ENCODE peak calls at places on chromosomes 16 and 17, in four cellular contexts. One of them, this sample, is unnamed.

GRCh38 chr17:13374203-13375143 is 227.3 kb downstream of the HS3ST3A1 start:
- DNase-seq in HCT116: no peak
- DNase-seq in HepG2: no peak
- DNase-seq in A549: no peak
- DNase-seq in this sample: no peak

GRCh38 chr16:70437017-70437581 is 1.8 kb downstream of the ST3GAL2 start:
- DNase-seq in A549: no peak
- DNase-seq in HepG2: peak
- DNase-seq in HCT116: no peak
- DNase-seq in this sample: peak

GRCh38 chr17:48575066-48575582 is 3.0 kb downstream of the HOXB4 start:
- DNase-seq in HepG2: no peak
- DNase-seq in A549: no peak
- DNase-seq in HCT116: no peak
- DNase-seq in this sample: peak

GRCh38 chr17:41987642-41988041 is 21.0 kb downstream of the CNP start:
- DNase-seq in A549: no peak
- DNase-seq in HCT116: no peak
- DNase-seq in HepG2: no peak
- DNase-seq in this sample: no peak

GRCh38 chr16:23288209-23288608 is 13.9 kb upstream of the SCNN1B start:
- DNase-seq in HepG2: no peak
- DNase-seq in A549: no peak
- DNase-seq in HCT116: no peak
- DNase-seq in this sample: no peak

GRCh38 chr17:71118039-71118438 is 948.7 kb downstream of the KCNJ2 start:
- DNase-seq in A549: peak
- DNase-seq in HepG2: no peak
- DNase-seq in HCT116: peak
- DNase-seq in this sample: peak

GRCh38 chr16:11245222-11245737 is 10.7 kb downstream of the SOCS1 start:
- DNase-seq in HepG2: no peak
- DNase-seq in A549: no peak
- DNase-seq in HCT116: no peak
- DNase-seq in this sample: no peak

GRCh38 chr17:77995146-77995852 is 36.8 kb downstream of the TNRC6C start:
- DNase-seq in HCT116: no peak
- DNase-seq in HepG2: no peak
- DNase-seq in A549: no peak
- DNase-seq in this sample: no peak

GRCh38 chr16:3562914-3563480 is 14.2 kb downstream of the NLRC3 start:
- DNase-seq in HCT116: no peak
- DNase-seq in HepG2: no peak
- DNase-seq in A549: no peak
- DNase-seq in this sample: no peak

GRCh38 chr16:82628741-82629140 is 2.0 kb downstream of the CDH13 start:
- DNase-seq in A549: no peak
- DNase-seq in HCT116: no peak
- DNase-seq in HepG2: no peak
- DNase-seq in this sample: no peak

GRCh38 chr17:14080847-14081251 is 11.5 kb downstream of the COX10 start:
- DNase-seq in A549: no peak
- DNase-seq in HCT116: no peak
- DNase-seq in HepG2: no peak
- DNase-seq in this sample: no peak

GRCh38 chr17:8332688-8333087 is 7.0 kb upstream of the ODF4 start:
- DNase-seq in HepG2: peak
- DNase-seq in A549: no peak
- DNase-seq in HCT116: no peak
- DNase-seq in this sample: no peak

GRCh38 chr16:26863971-26864370 is 202.8 kb upstream of the C16orf82 start:
- DNase-seq in A549: no peak
- DNase-seq in HepG2: no peak
- DNase-seq in HCT116: no peak
- DNase-seq in this sample: no peak

GRCh38 chr17:57855391-57856035 is 5.7 kb upstream of the MRPS23 start:
- DNase-seq in HepG2: peak
- DNase-seq in A549: no peak
- DNase-seq in HCT116: no peak
- DNase-seq in this sample: no peak

GRCh38 chr16:89482087-89482823 is 8.1 kb downstream of the ANKRD11 start:
- DNase-seq in A549: no peak
- DNase-seq in HepG2: no peak
- DNase-seq in HCT116: no peak
- DNase-seq in this sample: no peak

GRCh38 chr16:17845031-17845430 is 374.3 kb upstream of the XYLT1 start:
- DNase-seq in A549: no peak
- DNase-seq in HepG2: no peak
- DNase-seq in HCT116: no peak
- DNase-seq in this sample: no peak

GRCh38 chr16:19884611-19885455 is at the start of gene GPRC5B:
- DNase-seq in HCT116: no peak
- DNase-seq in A549: peak
- DNase-seq in HepG2: no peak
- DNase-seq in this sample: peak

GRCh38 chr17:70552230-70552981 is 383.1 kb downstream of the KCNJ2 start:
- DNase-seq in A549: peak
- DNase-seq in HCT116: peak
- DNase-seq in HepG2: peak
- DNase-seq in this sample: peak

GRCh38 chr16:11526921-11527320 is 59.8 kb downstream of the LITAF start:
- DNase-seq in HCT116: no peak
- DNase-seq in HepG2: no peak
- DNase-seq in A549: no peak
- DNase-seq in this sample: no peak

GRCh38 chr16:9966569-9967157 is 215.6 kb downstream of the GRIN2A start:
- DNase-seq in HepG2: peak
- DNase-seq in A549: no peak
- DNase-seq in HCT116: no peak
- DNase-seq in this sample: no peak

GRCh38 chr17:42554250-42555121 is 1.8 kb downstream of the HSD17B1 start:
- DNase-seq in HCT116: no peak
- DNase-seq in A549: peak
- DNase-seq in HepG2: peak
- DNase-seq in this sample: peak

GRCh38 chr17:77233635-77234334 is 93.0 kb downstream of the SEC14L1 start:
- DNase-seq in A549: peak
- DNase-seq in HCT116: no peak
- DNase-seq in HepG2: peak
- DNase-seq in this sample: peak

GRCh38 chr16:11322823-11323222 is 22.4 kb upstream of the RMI2 start:
- DNase-seq in A549: no peak
- DNase-seq in HCT116: no peak
- DNase-seq in HepG2: no peak
- DNase-seq in this sample: no peak

DNA sequence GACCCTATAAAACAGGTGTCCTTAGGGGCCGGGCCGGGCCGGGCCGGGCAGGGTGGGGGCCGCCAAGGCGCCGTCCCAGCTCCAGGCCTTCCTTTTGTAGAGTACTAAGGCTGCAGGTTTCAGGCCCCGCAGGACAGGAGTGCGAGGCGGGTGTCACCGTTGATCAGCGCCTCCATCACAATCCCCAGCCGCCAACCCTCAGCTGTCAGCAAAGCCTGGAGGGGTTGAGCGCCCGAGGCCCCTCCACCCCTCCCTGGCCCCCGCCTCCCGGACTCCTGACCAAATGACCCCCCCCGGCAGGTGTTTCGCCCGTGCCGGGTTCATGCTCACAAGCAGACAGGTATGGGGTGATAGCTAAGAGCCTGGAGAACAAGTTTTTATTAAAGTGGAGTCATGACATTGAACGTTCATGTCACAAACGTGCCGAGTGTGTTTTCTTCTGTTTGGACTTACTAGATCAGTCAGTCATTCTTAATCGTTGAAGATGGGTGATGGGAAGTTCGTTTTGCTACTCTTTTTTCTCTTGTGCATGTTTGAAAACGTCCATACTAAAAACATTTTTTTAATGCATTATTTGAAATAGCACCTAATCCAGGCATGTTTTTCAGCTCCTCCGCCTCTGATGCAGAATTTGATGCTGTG is 534 bp downstream of the ARL2BP start:
- DNase-seq in A549: no peak
- DNase-seq in HepG2: no peak
- DNase-seq in HCT116: peak
- DNase-seq in this sample: no peak
- TF ChIP-seq CEBPB in A549: no peak
- TF ChIP-seq CEBPB in HepG2: no peak
- TF ChIP-seq CEBPB in HCT116: no peak
- TF ChIP-seq CEBPB in this sample: no peak

GRCh38 chr17:62565817-62566216 is 61.7 kb upstream of the MRC2 start:
- DNase-seq in A549: peak
- DNase-seq in HepG2: no peak
- DNase-seq in HCT116: no peak
- DNase-seq in this sample: peak
- TF ChIP-seq CEBPB in A549: no peak
- TF ChIP-seq CEBPB in HepG2: no peak
- TF ChIP-seq CEBPB in HCT116: no peak
- TF ChIP-seq CEBPB in this sample: no peak

DNA sequence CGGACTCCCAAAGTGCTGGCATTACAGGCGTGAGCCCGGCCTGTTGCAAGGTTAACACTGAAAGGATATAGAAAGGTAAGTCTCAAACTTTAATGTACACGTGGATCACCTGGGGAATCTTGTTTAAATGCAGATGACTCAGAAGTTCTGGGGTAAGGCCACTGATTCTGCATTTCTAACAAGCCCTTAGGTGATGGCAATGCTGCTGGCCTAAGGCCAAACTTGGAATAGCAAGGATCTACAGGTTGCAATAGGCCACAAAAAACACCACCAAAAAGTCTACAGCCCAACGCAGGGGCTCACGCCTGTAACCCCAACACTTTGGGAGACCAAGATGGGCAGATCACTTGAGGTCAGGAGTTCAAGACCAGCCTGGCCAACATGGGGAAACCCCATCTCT is 4.2 kb downstream of the CMTM4 start:
- DNase-seq in HCT116: no peak
- DNase-seq in HepG2: no peak
- DNase-seq in A549: no peak
- DNase-seq in this sample: no peak
- TF ChIP-seq CEBPB in HCT116: no peak
- TF ChIP-seq CEBPB in HepG2: no peak
- TF ChIP-seq CEBPB in A549: no peak
- TF ChIP-seq CEBPB in this sample: no peak

DNA sequence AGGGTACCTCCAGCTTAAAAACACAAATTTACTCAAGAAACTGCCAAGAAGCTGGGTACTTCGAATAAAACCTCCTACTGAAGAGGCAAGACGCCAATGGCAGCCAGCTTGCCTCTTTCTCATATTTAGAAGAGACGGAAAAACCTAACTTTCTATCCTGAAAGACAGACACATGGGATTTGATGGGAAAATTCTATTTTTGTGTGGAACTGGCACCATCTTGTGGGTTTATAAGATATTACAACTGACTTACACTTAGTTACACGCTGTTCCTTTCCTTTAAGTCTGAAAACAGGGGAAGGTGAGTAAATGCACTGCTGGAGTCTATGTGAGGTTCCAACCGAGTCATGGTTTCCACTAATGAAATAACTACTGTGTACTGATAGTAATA is 10.3 kb downstream of the ZNF18 start:
- DNase-seq in A549: peak
- DNase-seq in HCT116: peak
- DNase-seq in HepG2: peak
- DNase-seq in this sample: peak
- TF ChIP-seq CEBPB in A549: no peak
- TF ChIP-seq CEBPB in HCT116: no peak
- TF ChIP-seq CEBPB in HepG2: no peak
- TF ChIP-seq CEBPB in this sample: no peak